ENCODE peak calls at places on chromosomes 4 and X, in six cellular contexts. A is NCI-H1092; W is activated T-cell treated with anti-CD3 and anti-CD28 coated beads, Interleukin-2, amount 50 U/mL, for 72 hours; N is fibroblast of mammary gland; E is activated CD4-positive, alpha-beta T cell treated with anti-CD3 and anti-CD28 coated beads, Interleukin-2, amount 50 U/mL, for 48 hours; I is occipital lobe. C is an unnamed sample.

GRCh38 chr4:177239878-177240277 is 69.8 kb upstream of the NEIL3 start:
- DNase-seq in A (no peak), W (no peak), N (no peak), E (no peak), I (no peak), C (no peak)

GRCh38 chrX:40496728-40497127 is 84.0 kb upstream of the ATP6AP2 start:
- DNase-seq in A (peak), W (no peak), N (peak), E (no peak), I (no peak), C (no peak)

GRCh38 chr4:180717451-180717850 is 1525.8 kb upstream of the TENM3 start:
- DNase-seq in A (no peak), W (no peak), N (no peak), E (no peak), I (no peak), C (no peak)

GRCh38 chrX:42241421-42241820 is 318.1 kb upstream of the CASK start:
- DNase-seq in A (no peak), W (no peak), N (no peak), E (no peak), I (no peak), C (no peak)

GRCh38 chr4:1381944-1382541 is 24.2 kb downstream of the NKX1-1 start:
- DNase-seq in A (no peak), W (no peak), N (no peak), E (no peak), I (no peak), C (no peak)

GRCh38 chr4:144574004-144574403 is 72.0 kb upstream of the HHIP start:
- DNase-seq in A (no peak), W (no peak), N (no peak), E (no peak), I (no peak), C (no peak)

GRCh38 chrX:40755291-40756249 is 20.2 kb upstream of the MED14 start:
- DNase-seq in A (no peak), W (no peak), N (peak), E (no peak), I (peak), C (no peak)

GRCh38 chr4:157151711-157152110 is 68.8 kb upstream of the GRIA2 start:
- DNase-seq in A (no peak), W (no peak), N (peak), E (no peak), I (no peak), C (no peak)

GRCh38 chr4:121070696-121071639 is 1.4 kb downstream of the NDNF start:
- DNase-seq in A (no peak), W (peak), N (peak), E (peak), I (no peak), C (peak)

GRCh38 chrX:18166068-18166467 is 54.6 kb downstream of the BEND2 start:
- DNase-seq in A (no peak), W (no peak), N (no peak), E (no peak), I (no peak), C (no peak)

GRCh38 chrX:43676960-43677582 is 21.0 kb downstream of the MAOA start:
- DNase-seq in A (no peak), W (no peak), N (no peak), E (no peak), I (no peak), C (no peak)

GRCh38 chr4:173181769-173182374 is 13.3 kb downstream of the GALNT7 start:
- DNase-seq in A (no peak), W (no peak), N (peak), E (no peak), I (no peak), C (no peak)

GRCh38 chrX:49198540-49199314 is 1.3 kb downstream of the SYP start:
- DNase-seq in A (no peak), W (no peak), N (no peak), E (no peak), I (no peak), C (no peak)

GRCh38 chr4:123995939-123996338 is 599.3 kb downstream of the SPRY1 start:
- DNase-seq in A (no peak), W (no peak), N (peak), E (no peak), I (no peak), C (no peak)

GRCh38 chrX:7068939-7069367 is 78.6 kb upstream of the STS start:
- DNase-seq in A (no peak), W (no peak), N (no peak), E (no peak), I (no peak), C (peak)

GRCh38 chr4:14155803-14156202 is 528.3 kb upstream of the BOD1L1 start:
- DNase-seq in A (no peak), W (no peak), N (no peak), E (no peak), I (no peak), C (no peak)

GRCh38 chr4:56026596-56026995 is 77.9 kb downstream of the CEP135 start:
- DNase-seq in A (no peak), W (no peak), N (peak), E (no peak), I (no peak), C (no peak)

GRCh38 chrX:109856974-109857373 is 123.9 kb upstream of the ACSL4 start:
- DNase-seq in A (no peak), W (peak), N (peak), E (no peak), I (no peak), C (no peak)

GRCh38 chr4:145066063-145066501 is 31.9 kb downstream of the ANAPC10 start:
- DNase-seq in A (no peak), W (no peak), N (no peak), E (no peak), I (no peak), C (no peak)

GRCh38 chr4:142404191-142404611 is 441.9 kb downstream of the INPP4B start:
- DNase-seq in A (no peak), W (peak), N (peak), E (peak), I (no peak), C (peak)

GRCh38 chr4:5050520-5050955 is 742 bp upstream of the STK32B start:
- DNase-seq in A (peak), W (peak), N (peak), E (peak), I (peak), C (peak)

GRCh38 chr4:68359508-68359907 is 9.6 kb upstream of the YTHDC1 start:
- DNase-seq in A (no peak), W (peak), N (no peak), E (no peak), I (no peak), C (no peak)

GRCh38 chr4:156113138-156113537 is 159.5 kb upstream of the CTSO start:
- DNase-seq in A (peak), W (no peak), N (no peak), E (no peak), I (no peak), C (no peak)

GRCh38 chr4:145546556-145546955 is 64.9 kb downstream of the SMAD1 start:
- DNase-seq in A (no peak), W (no peak), N (no peak), E (no peak), I (no peak), C (no peak)

GRCh38 chrX:153400146-153401132 is 711 bp downstream of the PNMA6E start:
- DNase-seq in A (peak), W (peak), N (peak), E (peak), I (no peak), C (peak)

GRCh38 chr4:4541040-4541631 is 712 bp downstream of the STX18 start:
- DNase-seq in A (no peak), W (peak), N (peak), E (peak), I (no peak), C (peak)

GRCh38 chrX:82342531-82342930 is 1140.6 kb downstream of the SH3BGRL start:
- DNase-seq in A (no peak), W (no peak), N (no peak), E (no peak), I (no peak), C (no peak)

GRCh38 chr4:18198653-18199052 is 177.1 kb upstream of the LCORL start:
- DNase-seq in A (no peak), W (no peak), N (no peak), E (no peak), I (no peak), C (no peak)

GRCh38 chr4:2511645-2512131 is 24.8 kb upstream of the FAM193A start:
- DNase-seq in A (no peak), W (no peak), N (no peak), E (no peak), I (no peak), C (no peak)

C was measured in stimulated activated naive CD8-positive, alpha-beta T cell treated with anti-CD3 and anti-CD28 coated beads, Interleukin-15, Interleukin-2, amounts not matched to agents 100 U/mL and 50 U/mL, for 24 hours.